ENCODE peak calls at places on chromosomes 2 and 18, in five cellular contexts. B, D, Q, K and F are unnamed samples.
A peak's percentile ranks its signal among the peaks of the same experiment; 100 is the strongest.

GRCh38 chr2:216327447-216327846 is 44.8 kb downstream of the MARCHF4 start:
- DNase-seq in D (no peak), K (no peak), B (no peak), Q (no peak), F (no peak)

GRCh38 chr2:2567776-2568175 is 236.7 kb upstream of the MYT1L start:
- DNase-seq in K (no peak), Q (no peak), B (no peak), D (no peak), F (no peak)

GRCh38 chr2:140085674-140086073 is 1305.5 kb upstream of the NXPH2 start:
- DNase-seq in D (no peak), Q (no peak), K (no peak), B (no peak), F (no peak)

GRCh38 chr18:53219853-53220252 is 879.9 kb downstream of the DCC start:
- DNase-seq in K (no peak), Q (no peak), D (no peak), B (no peak), F (no peak)

GRCh38 chr2:191889924-191890323 is 43.0 kb upstream of the CAVIN2 start:
- DNase-seq in Q (no peak), D (no peak), B (no peak), K (peak; percentile 23), F (no peak)

GRCh38 chr2:75276093-75277055 is 77.1 kb upstream of the TACR1 start:
- DNase-seq in D (peak; percentile 53), Q (no peak), B (no peak), K (no peak), F (no peak)

GRCh38 chr2:137969418-137969765 is 5.1 kb downstream of the HNMT start:
- DNase-seq in K (peak; percentile 25), D (peak; percentile 98), Q (no peak), B (no peak), F (no peak)

GRCh38 chr2:127431408-127432023 is 13.3 kb downstream of the PROC start:
- DNase-seq in Q (no peak), D (no peak), B (no peak), K (no peak), F (no peak)

GRCh38 chr2:86218124-86218523 is 18.9 kb downstream of the MRPL35 start:
- DNase-seq in Q (no peak), K (no peak), D (no peak), B (no peak), F (no peak)

GRCh38 chr2:177143444-177143843 is 69.2 kb upstream of the HNRNPA3 start:
- DNase-seq in B (no peak), Q (no peak), K (no peak), D (peak; percentile 81), F (no peak)

GRCh38 chr2:112768432-112768831 is 4.0 kb upstream of the CKAP2L start:
- DNase-seq in Q (no peak), K (no peak), B (no peak), D (no peak), F (no peak)

GRCh38 chr2:153871231-153872221 is at the start of gene GALNT13:
- DNase-seq in K (no peak), D (no peak), Q (no peak), B (no peak), F (no peak)

GRCh38 chr2:197163755-197164753 is 146.5 kb downstream of the ANKRD44 start:
- DNase-seq in D (no peak), Q (no peak), K (no peak), B (no peak), F (no peak)

GRCh38 chr18:34028341-34028740 is 196.4 kb downstream of the NOL4 start:
- DNase-seq in B (no peak), Q (no peak), D (peak; percentile 13), K (no peak), F (no peak)

GRCh38 chr2:238306680-238306998 is 13.7 kb upstream of the TRAF3IP1 start:
- DNase-seq in Q (no peak), K (no peak), D (no peak), B (no peak), F (no peak)

GRCh38 chr18:78571063-78571785 is 408.4 kb upstream of the SALL3 start:
- DNase-seq in D (no peak), K (no peak), B (no peak), Q (no peak), F (no peak)

GRCh38 chr2:200810252-200810650 is 1.5 kb upstream of the BZW1 start:
- DNase-seq in D (peak; percentile 84), K (peak; percentile 59), B (no peak), Q (no peak), F (peak; percentile 38)

GRCh38 chr2:134536312-134536711 is 182.5 kb downstream of the TMEM163 start:
- DNase-seq in Q (no peak), D (no peak), B (no peak), K (no peak), F (no peak)

GRCh38 chr2:32002406-32002805 is 8.4 kb downstream of the MEMO1 start:
- DNase-seq in B (no peak), Q (no peak), K (no peak), D (no peak), F (no peak)

GRCh38 chr18:58565021-58565420 is 63.9 kb downstream of the ALPK2 start:
- DNase-seq in B (no peak), Q (no peak), D (no peak), K (peak; percentile 33), F (no peak)

GRCh38 chr2:231167745-231168459 is 30.5 kb upstream of the ARMC9 start:
- DNase-seq in Q (no peak), B (no peak), D (no peak), K (no peak), F (no peak)

GRCh38 chr18:46320297-46320696 is 216.1 kb downstream of the HAUS1 start:
- DNase-seq in D (no peak), Q (no peak), B (no peak), K (no peak), F (no peak)

GRCh38 chr2:68980956-68981355 is 6.5 kb downstream of the GKN1 start:
- DNase-seq in Q (no peak), D (no peak), B (no peak), K (no peak), F (no peak)

GRCh38 chr2:6392354-6392753 is 473.4 kb downstream of the CMPK2 start:
- DNase-seq in Q (no peak), B (no peak), D (no peak), K (no peak), F (no peak)

GRCh38 chr2:219634951-219635751 is 7.7 kb downstream of the SLC4A3 start:
- DNase-seq in D (no peak), Q (no peak), B (no peak), K (no peak), F (no peak)

GRCh38 chr18:306608-307255 is 38.9 kb upstream of the THOC1 start:
- DNase-seq in B (no peak), Q (no peak), D (no peak), K (no peak), F (no peak)

GRCh38 chr2:229974271-229974670 is 52.0 kb downstream of the FBXO36 start:
- DNase-seq in B (no peak), K (no peak), D (peak; percentile 21), Q (no peak), F (no peak)

GRCh38 chr2:4653989-4654388 is 950.6 kb downstream of the DCDC2C start:
- DNase-seq in D (no peak), B (no peak), Q (no peak), K (peak; percentile 16), F (no peak)

GRCh38 chr2:222972420-222972819 is 79.6 kb upstream of the KCNE4 start:
- DNase-seq in Q (no peak), K (no peak), D (no peak), B (no peak), F (no peak)

GRCh38 chr2:111165084-111165483 is 44.4 kb downstream of the BCL2L11 start:
- DNase-seq in D (no peak), Q (no peak), K (no peak), B (no peak), F (no peak)

GRCh38 chr2:165357758-165358157 is 111.7 kb upstream of the CSRNP3 start:
- DNase-seq in Q (no peak), B (no peak), D (peak; percentile 57), K (no peak), F (no peak)

GRCh38 chr18:9231852-9232476 is 95.4 kb downstream of the ANKRD12 start:
- DNase-seq in B (no peak), K (no peak), D (no peak), Q (no peak), F (no peak)

GRCh38 chr2:169110919-169111318 is 41.6 kb downstream of the DHRS9 start:
- DNase-seq in B (no peak), Q (no peak), K (no peak), D (no peak), F (no peak)

GRCh38 chr2:57878573-57878910 is 168.1 kb upstream of the VRK2 start:
- DNase-seq in D (no peak), B (no peak), K (no peak), Q (no peak), F (no peak)

GRCh38 chr2:135066710-135067109 is 14.6 kb downstream of the RAB3GAP1 start:
- DNase-seq in Q (no peak), B (no peak), K (no peak), D (no peak), F (no peak)

GRCh38 chr18:415627-416612 is 84.6 kb downstream of the COLEC12 start:
- DNase-seq in B (no peak), K (no peak), Q (no peak), D (peak; percentile 61), F (no peak)